ENCODE peak calls at places on chromosome 13, in five cellular contexts. U, P, E, C and I are unnamed samples.
A peak's percentile ranks its signal among the peaks of the same experiment; 100 is the strongest.

GRCh38 chr13:73913043-73913740 is 221.0 kb downstream of the KLF12 start:
- DNase-seq in P (peak; percentile 83), U (no peak), C (no peak), E (no peak), I (no peak)

GRCh38 chr13:35789335-35790166 is 313.1 kb upstream of the MAB21L1 start:
- DNase-seq in P (peak; percentile 66), C (no peak), E (no peak), U (no peak), I (no peak)

GRCh38 chr13:107301724-107302374 is 733.9 kb upstream of the ARGLU1 start:
- DNase-seq in U (no peak), P (peak; percentile 29), C (no peak), E (no peak), I (no peak)

GRCh38 chr13:41428155-41428554 is 29.2 kb upstream of the RGCC start:
- DNase-seq in C (no peak), E (no peak), U (peak; percentile 73), P (peak; percentile 7), I (no peak)

GRCh38 chr13:35179494-35179893 is 237.4 kb downstream of the NBEA start:
- DNase-seq in P (peak; percentile 71), E (no peak), C (no peak), U (no peak), I (no peak)

GRCh38 chr13:30738946-30739528 is 3.7 kb downstream of the ALOX5AP start:
- DNase-seq in E (no peak), U (no peak), C (no peak), P (no peak), I (no peak)

GRCh38 chr13:83440465-83440864 is 441.8 kb downstream of the SLITRK1 start:
- DNase-seq in P (no peak), C (no peak), U (no peak), E (no peak), I (no peak)

GRCh38 chr13:108877300-108877699 is 247.9 kb downstream of the MYO16 start:
- DNase-seq in E (no peak), P (peak; percentile 38), U (no peak), C (no peak), I (no peak)

GRCh38 chr13:100818706-100819105 is 144.1 kb upstream of the TMTC4 start:
- DNase-seq in E (peak; percentile 47), C (no peak), U (no peak), P (no peak), I (no peak)

GRCh38 chr13:75480691-75481175 is 1.2 kb downstream of the TBC1D4 start:
- DNase-seq in E (peak; percentile 80), U (no peak), P (peak; percentile 61), C (peak; percentile 28), I (no peak)

GRCh38 chr13:81988542-81988941 is 1647.6 kb upstream of the SPRY2 start:
- DNase-seq in C (no peak), U (no peak), E (no peak), P (no peak), I (no peak)

GRCh38 chr13:54144809-54145208 is 1116.2 kb downstream of the OLFM4 start:
- DNase-seq in C (no peak), P (no peak), U (no peak), E (no peak), I (no peak)

GRCh38 chr13:22665531-22665930 is 515.2 kb upstream of the SGCG start:
- DNase-seq in P (no peak), C (no peak), U (no peak), E (no peak), I (no peak)

GRCh38 chr13:74444161-74444571 is 310.0 kb upstream of the KLF12 start:
- DNase-seq in U (no peak), P (peak; percentile 21), E (no peak), C (no peak), I (no peak)

GRCh38 chr13:25214371-25215252 is 42.5 kb upstream of the AMER2 start:
- DNase-seq in U (no peak), P (peak; percentile 37), E (no peak), C (peak; percentile 48), I (no peak)

GRCh38 chr13:30731658-30732390 is 3.5 kb upstream of the ALOX5AP start:
- DNase-seq in U (no peak), C (no peak), E (no peak), P (no peak), I (no peak)

GRCh38 chr13:40103864-40104263 is 448.4 kb downstream of the COG6 start:
- DNase-seq in C (no peak), P (no peak), U (no peak), E (no peak), I (no peak)

GRCh38 chr13:40102360-40102727 is 446.9 kb downstream of the COG6 start:
- DNase-seq in P (no peak), E (no peak), C (no peak), U (no peak), I (no peak)

GRCh38 chr13:40101708-40102359 is 446.4 kb downstream of the COG6 start:
- DNase-seq in C (no peak), U (no peak), P (no peak), E (no peak), I (no peak)

DNA sequence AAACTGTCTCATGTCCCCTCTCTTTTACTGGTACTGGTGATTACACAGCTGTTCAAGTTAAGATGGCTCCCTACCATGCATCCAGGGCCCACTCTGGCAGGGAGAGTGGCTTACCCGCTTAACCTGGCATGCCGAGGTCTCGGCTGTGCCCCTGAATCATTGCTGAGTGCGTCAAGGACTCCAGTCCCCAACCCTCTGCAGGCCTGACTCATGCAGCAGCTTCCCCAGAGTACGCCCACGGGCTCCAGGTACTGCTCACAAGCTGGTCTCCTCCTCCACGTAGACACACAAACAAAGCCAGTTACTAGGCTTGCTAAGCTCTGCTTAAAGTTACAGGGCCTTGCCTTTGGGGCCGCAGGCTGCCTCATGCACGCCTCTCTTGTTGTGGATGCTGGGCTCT is 447.4 kb downstream of the COG6 start:
- DNase-seq in E (peak; percentile 52), P (peak; percentile 96), C (no peak), U (peak; percentile 49), I (no peak)
- H3K4me3 ChIP-seq in E (no peak overlapping the region), P (no peak overlapping the region), C (no peak overlapping the region), U (no peak overlapping the region), I (no peak overlapping the region)

DNA sequence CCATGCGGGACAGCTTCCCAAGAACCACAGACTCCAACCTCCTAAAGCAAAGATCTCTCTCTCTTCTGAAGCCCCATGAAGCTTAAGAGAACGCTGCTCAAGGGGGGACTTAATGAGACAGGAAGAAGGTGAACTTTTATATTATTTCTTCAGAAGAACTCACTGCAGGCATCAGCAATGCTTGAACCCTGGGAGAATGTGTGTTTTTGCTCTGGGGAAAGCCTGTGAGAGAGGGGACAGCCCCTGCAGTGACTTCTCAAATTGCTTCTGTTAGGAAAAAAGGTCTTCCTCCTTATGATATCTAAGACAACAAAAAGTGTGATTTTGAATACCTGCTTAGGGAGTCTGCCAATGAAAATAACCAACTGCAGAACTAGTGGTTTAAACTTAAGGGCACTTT is 23.0 kb downstream of the GJA3 start:
- DNase-seq in C (no peak), U (no peak), P (no peak), E (no peak), I (no peak)
- H3K27me3 ChIP-seq in C (no peaks in the 10 kb centered on the region), U (peaks cover 11% of the 10 kb centered on the region), P (peaks cover 9% of the 10 kb centered on the region), E (peaks cover 3% of the 10 kb centered on the region), I (no peaks in the 10 kb centered on the region)

GRCh38 chr13:21063031-21063430 is 1.6 kb upstream of the LATS2 start:
- DNase-seq in C (no peak), P (no peak), E (no peak), U (no peak), I (no peak)

GRCh38 chr13:21058361-21058760 is 3.0 kb downstream of the LATS2 start:
- DNase-seq in C (no peak), U (no peak), P (peak; percentile 47), E (no peak), I (no peak)

GRCh38 chr13:21060827-21061076 is 634 bp downstream of the LATS2 start:
- DNase-seq in U (no peak), C (no peak), P (no peak), E (peak; percentile 29), I (no peak)

GRCh38 chr13:21060063-21060826 is 1.1 kb downstream of the LATS2 start:
- DNase-seq in U (no peak), P (peak; percentile 78), C (peak; percentile 49), E (peak; percentile 52), I (no peak)

DNA sequence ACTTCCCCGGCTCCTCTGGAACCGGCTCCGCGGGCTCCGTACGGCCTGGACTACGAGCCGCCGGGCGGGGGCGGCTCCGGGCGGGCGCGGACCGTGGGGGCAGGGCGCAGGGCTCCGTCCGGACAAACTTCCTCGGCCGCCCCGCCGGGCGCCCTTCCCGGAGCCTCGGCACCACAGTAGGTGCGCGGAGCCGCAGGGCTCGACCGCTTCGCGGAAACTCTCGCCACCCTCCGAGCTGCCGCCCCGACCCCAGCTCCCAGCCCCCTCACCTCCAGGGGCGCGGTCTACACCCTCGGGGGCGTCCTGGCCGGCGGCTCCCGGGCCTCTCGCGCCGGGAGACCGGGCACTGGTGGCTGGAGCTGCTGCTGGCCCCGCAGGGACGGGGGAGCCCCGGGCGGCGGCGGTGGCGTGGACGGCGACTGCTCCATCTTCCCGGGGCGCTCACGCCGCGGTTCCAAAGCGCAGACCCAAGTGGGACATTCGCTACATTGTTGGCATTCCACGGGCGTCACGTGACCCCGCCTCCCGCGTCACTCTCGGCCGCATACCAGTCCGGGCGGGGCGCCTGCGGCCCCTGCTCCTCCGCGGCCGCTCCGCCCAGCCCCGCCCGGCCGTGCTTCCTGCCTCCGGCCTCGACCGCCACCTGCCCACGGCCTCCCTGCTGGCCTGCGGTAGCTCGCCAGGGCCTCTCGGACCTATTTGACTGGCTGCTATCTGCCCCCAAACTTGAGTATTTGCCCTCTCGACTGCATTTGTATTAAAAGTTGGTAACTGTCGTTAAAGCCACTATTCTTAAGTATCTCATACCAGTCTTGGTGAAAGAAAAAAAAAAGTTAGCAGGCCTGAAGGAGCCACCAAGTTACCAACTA is at the start of gene LATS2:
- DNase-seq in C (peak; percentile 97), E (peak; percentile 97), P (peak; percentile 99), U (peak; percentile 61), I (peak; percentile 53)
- H3K4me3 ChIP-seq in C (peak within 1 kb of the TSS; percentile 97), E (peak within 1 kb of the TSS; percentile 72), P (peak within 1 kb of the TSS; percentile 83), U (peak within 1 kb of the TSS; percentile 62), I (peak within 1 kb of the TSS; percentile 95)

DNA sequence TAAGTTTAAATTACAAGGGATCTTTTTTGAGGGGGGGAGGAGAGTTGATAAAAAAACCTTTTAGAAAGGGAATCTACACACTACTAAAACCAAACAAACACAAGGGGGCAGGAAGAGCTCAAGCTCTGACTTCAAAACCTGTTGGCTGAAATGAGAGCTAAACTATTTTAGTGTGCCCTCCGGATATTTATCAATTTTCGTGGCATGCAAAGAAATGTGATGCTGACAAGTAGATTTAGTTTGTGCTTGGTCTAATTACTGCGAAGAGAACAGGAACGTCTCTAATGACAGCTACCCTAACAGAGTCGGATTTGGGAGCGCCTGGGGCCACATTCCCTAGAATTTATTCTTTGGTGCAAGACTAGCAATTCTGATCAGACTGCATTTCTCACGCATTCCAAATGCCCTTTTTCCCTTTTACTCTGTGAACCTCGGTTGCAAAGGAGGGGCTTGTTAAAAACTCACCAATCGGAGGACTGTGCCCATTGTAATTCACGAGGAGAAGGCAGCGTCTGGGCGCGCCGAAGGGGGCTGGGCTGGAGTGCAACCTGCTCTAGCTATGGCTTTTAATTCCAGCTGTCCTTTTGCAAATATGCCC is 804 bp upstream of the FREM2 start:
- DNase-seq in E (no peak), P (peak; percentile 31), U (no peak), C (no peak), I (no peak)
- H3K27me3 ChIP-seq in E (no peaks in the 10 kb centered on the region), P (peaks cover 59% of the 10 kb centered on the region), U (no peaks in the 10 kb centered on the region), C (no peaks in the 10 kb centered on the region), I (no peaks in the 10 kb centered on the region)